ENCODE peak calls at places on chromosomes 6 and 20, in five cellular contexts. U, S, R, P and B are unnamed samples.

GRCh38 chr6:7201732-7202541 is 94.2 kb downstream of the RREB1 start:
- DNase-seq in U (no peak), R (no peak), S (peak), P (no peak), B (peak)

GRCh38 chr6:118967239-118967638 is 32.3 kb upstream of the MCM9 start:
- DNase-seq in U (no peak), S (no peak), P (no peak), R (no peak), B (no peak)

GRCh38 chr6:10434235-10434634 is 19.4 kb upstream of the TFAP2A start:
- DNase-seq in P (no peak), S (no peak), R (no peak), U (no peak), B (no peak)

GRCh38 chr6:125050663-125051318 is 88.6 kb downstream of the RNF217 start:
- DNase-seq in U (no peak), P (no peak), R (no peak), S (no peak), B (no peak)

GRCh38 chr6:161761966-161762365 is 488.1 kb upstream of the AGPAT4 start:
- DNase-seq in P (no peak), U (no peak), S (no peak), R (no peak), B (no peak)

GRCh38 chr20:5430670-5431069 is 113.9 kb upstream of the PROKR2 start:
- DNase-seq in P (no peak), S (no peak), U (no peak), R (no peak), B (no peak)

GRCh38 chr6:43608310-43608763 is 20.7 kb downstream of the GTPBP2 start:
- DNase-seq in U (peak), S (peak), R (peak), P (peak), B (peak)

GRCh38 chr6:110334425-110335158 is 23.6 kb downstream of the METTL24 start:
- DNase-seq in U (no peak), R (no peak), P (no peak), S (no peak), B (no peak)

GRCh38 chr6:27250955-27251671 is 3.6 kb downstream of the PRSS16 start:
- DNase-seq in S (peak), R (no peak), P (peak), U (peak), B (peak)

GRCh38 chr20:40497781-40498691 is 191.0 kb downstream of the MAFB start:
- DNase-seq in R (no peak), S (peak), P (no peak), U (no peak), B (no peak)

DNA sequence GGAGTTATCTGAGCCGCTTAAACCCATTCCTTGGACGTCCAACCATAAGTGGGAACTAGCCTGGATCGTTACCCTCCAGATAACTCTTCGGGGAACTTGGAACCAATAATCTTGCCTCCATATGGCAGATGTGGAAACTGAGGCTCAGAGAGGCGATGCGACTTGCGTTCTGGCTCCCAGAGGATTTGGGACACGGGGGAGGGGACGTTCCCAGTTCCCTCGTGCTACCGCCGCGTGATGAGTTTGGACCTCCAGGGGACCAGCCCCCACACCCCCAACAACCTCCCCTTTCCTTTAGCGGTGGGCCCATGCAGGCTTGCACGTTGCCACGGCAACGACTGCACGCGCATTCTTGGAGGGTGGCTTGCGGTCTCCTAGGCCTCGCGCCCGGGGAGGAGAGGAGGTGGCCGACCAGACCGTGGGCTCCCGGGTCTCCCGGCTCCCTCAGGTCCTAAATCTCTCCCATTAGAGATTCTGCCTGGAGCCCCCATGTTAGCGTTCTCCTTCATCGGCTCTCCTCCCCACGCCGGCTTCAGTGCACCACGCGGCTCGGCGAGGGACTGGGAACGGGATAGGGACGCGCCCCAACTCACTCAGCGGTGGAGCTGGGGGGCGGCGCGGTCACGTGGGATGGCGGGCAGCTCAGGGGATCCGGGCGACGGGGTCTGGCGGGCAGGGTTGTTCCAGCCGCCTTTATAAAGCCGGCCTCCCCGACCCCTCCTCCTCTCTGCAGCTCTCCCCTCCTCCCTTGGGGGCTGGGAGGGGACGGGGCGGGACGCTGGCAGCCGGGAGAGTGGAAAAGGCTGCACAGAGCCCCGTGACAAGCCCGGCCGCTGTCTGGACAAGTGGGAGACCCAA is at the start of gene PLTP:
- DNase-seq in U (no peak), P (peak), R (no peak), S (no peak), B (peak)
- TF ChIP-seq ZNF274 in U (no peak), P (no peak), R (no peak), S (no peak), B (no peak)

DNA sequence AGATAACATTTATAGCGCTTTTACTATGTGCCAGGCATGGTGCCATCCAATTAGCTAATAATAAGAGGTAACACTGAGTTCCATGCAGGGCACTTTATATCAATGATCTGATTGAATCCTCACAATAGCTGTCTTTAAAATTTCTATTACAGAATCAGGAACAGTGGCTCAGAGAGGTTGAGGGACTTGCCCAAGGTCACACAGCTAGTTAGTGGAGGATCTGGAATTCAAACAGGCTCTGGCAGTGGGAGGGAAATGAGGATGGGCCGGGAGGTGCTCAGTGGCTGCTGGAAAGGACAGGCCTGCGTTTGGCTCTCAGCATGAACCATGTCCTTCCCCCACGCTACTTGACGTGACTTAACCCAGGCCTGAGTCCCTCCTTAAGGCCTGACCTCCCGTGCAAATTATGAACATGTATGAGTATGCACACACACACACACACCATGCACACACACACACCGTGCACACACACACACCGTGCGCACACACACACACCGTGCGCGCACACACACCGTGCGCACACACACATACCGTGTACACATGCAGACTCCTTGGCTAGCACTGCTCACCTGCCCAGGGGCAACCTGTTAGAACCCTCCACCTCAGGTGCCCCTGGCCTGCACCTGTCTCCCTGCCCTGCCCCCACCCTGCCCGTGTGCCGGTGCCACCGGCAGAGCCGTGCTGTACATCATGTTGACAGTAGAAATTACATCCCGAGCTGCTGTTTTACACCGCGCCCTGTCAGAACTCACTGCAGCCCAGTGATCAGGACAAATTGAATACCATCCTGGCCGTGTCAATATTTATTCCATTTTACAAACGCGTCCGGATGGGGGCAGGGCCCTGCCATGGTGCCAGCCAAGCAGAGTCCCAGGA is 43.7 kb downstream of the CDH22 start:
- DNase-seq in P (no peak), U (no peak), S (no peak), R (no peak), B (no peak)
- TF ChIP-seq CEBPB in P (no peak), U (no peak), S (no peak), R (no peak), B (no peak)

DNA sequence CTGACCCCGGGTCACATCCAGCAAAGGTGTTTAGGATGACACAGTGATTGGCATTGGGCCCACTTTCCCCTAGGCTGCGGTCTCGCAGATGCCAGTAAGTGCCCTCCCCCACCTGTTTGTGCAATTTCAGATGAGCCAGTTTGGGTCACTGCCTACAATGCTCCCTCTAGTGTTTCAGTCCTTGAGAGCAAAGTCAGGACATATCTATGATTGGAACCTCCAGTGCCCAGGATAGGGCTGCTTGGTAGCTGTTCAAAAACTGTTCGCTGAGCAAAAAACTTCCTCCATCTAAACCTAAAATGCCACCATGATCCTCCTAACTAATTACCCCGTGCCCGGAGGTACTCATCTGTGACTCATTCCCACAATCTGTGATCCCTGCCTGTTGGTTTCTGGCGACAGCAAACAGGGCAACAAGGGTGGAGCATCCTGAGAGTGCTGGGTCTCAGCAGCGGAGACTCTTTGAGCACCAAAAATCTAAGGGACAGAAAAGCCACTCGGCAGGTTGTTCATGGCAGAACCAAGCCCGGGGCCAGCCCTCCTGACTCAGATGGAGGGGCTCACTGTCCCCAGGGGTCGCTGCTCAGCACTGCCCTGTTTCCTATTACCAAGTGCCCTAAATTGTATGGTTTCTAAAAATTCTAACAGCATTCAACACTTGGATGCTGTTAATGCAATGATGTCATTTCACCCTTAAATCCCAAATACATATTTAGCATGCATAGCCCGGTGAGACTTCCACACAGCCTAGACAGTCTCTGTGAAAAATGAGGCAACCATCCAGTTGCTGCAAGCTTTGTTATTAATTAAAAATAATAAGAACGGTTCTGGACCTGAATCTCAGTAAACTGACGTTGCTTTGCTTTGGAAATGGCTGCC is 5.0 kb downstream of the VSX1 start:
- DNase-seq in R (peak), S (no peak), P (no peak), U (peak), B (no peak)
- TF ChIP-seq ZNF274 in R (no peak), S (no peak), P (no peak), U (no peak), B (no peak)

GRCh38 chr6:15411766-15412165 is 165.9 kb downstream of the JARID2 start:
- DNase-seq in R (no peak), P (peak), U (no peak), S (no peak), B (no peak)
- TF ChIP-seq CEBPB in R (no peak), P (no peak), U (no peak), S (no peak), B (no peak)

DNA sequence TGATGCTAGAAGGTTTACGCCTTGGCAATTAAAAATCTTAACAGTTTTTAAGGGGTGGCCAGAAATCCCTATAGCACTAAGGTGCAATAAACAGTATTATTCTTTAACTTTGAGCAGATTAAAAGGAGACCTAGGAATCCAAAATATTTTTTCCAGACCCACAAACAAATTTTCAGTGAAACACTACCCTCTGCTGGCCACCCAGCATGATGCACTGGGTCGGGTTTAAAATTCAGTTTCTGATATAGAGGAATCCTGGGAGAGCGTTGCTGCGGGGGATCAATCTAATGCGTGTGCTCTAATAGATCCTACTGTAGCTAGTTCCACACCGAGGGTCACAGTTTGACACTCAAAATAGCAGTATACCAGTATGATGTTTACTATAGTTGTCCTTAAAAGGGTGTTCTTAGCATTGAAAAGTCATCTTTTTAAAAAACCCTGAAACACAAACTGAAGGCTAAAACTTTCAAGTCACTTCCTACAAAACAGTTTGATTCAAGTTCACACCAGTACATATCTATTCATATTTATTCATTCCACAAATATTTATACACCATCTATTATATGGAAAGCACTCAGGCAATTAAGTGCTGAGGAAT is 10.2 kb downstream of the UBE3D start:
- DNase-seq in R (peak), S (no peak), U (peak), P (peak), B (peak)
- TF ChIP-seq ZNF274 in R (no peak), S (no peak), U (no peak), P (no peak), B (no peak)

GRCh38 chr6:18328549-18328922 is 58.6 kb upstream of the RNF144B start:
- DNase-seq in S (no peak), U (no peak), R (no peak), P (no peak), B (no peak)

GRCh38 chr6:18326001-18326400 is 61.1 kb upstream of the RNF144B start:
- DNase-seq in U (no peak), S (no peak), P (no peak), R (no peak), B (no peak)

GRCh38 chr6:18329781-18330180 is 57.4 kb upstream of the RNF144B start:
- DNase-seq in R (no peak), U (no peak), S (no peak), P (no peak), B (no peak)

GRCh38 chr6:18326980-18327379 is 60.2 kb upstream of the RNF144B start:
- DNase-seq in P (no peak), R (no peak), U (no peak), S (no peak), B (no peak)

DNA sequence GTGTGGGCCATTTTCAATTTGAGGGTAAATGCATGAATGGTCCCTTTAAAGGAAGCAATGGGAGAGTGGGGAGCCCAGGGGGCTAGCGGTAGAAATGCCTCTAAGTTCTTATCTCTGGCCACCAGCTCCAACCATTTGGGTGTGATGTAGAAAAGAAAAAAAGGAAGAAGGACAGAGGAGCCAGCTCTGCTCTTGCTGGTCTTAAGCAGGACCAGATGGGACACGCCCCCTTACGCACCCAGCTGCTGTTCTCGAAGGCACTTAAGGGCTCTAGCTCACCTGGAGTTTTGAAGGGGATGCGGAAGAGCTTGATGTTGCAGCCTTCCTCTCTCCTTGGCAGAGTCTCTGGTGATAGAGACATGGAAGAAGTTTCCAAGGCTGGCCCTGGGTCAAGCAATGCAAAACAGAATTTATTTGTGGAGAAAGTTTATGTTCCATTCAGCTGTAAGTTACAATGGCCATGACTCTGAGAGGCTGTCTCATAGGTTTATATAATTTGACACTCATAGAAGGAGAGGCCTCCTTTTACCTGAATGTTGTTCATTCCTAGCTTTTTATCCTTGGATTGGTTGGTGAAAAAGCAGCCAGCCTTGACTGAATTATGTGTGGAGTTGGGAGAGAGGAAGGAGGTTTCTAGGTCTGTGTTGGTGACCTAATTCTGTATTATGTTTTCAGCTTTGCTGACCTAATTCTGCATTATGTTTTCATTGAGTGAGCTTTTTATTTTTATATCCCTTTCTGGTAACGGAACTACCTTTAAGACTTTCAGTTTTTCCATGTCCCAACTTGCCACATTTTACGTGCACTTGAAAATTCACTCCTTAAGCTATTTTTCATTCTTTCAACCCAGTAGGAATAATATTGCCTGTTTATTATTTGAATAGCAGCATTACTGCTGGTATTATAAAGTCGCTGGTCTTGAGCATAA is 59.3 kb upstream of the RNF144B start:
- DNase-seq in S (no peak), P (peak), U (no peak), R (no peak), B (peak)
- TF ChIP-seq CEBPB in S (no peak), P (no peak), U (no peak), R (no peak), B (no peak)

GRCh38 chr20:37081717-37082289 is 14.0 kb downstream of the RBL1 start:
- DNase-seq in S (no peak), P (no peak), U (no peak), R (no peak), B (no peak)
- TF ChIP-seq ZNF274 in S (no peak), P (no peak), U (no peak), R (no peak), B (no peak)